ENCODE peak calls at places on chromosomes 12 and 14, in ten cellular contexts. P is HuH-7.5; H is non-pigmented ciliary epithelial cell; M is skeletal muscle cell; X is stimulated activated effector memory CD8-positive, alpha-beta T cell treated with anti-CD3 and anti-CD28 coated beads, Interleukin-12 subunit alpha, Interleukin-12 subunit beta, amount 100 ng/mL, for 72 hours; R is DMS 273 treated with DMSO at 0.1 percent for 48 hours; U is memory B cell; N is HFF-Myc; D is iris pigment epithelial cell; K is NCI-H526. W is an unnamed sample.

GRCh38 chr12:99087278-99087677 is 442.2 kb downstream of the APAF1 start:
- DNase-seq in P (no peak), H (no peak), M (no peak), X (no peak), R (no peak), U (no peak), N (no peak), D (peak), K (no peak), W (no peak)

GRCh38 chr14:63543826-63544320 is 696 bp upstream of the PPP2R5E start:
- DNase-seq in P (no peak), H (no peak), M (no peak), X (no peak), R (no peak), U (no peak), N (no peak), D (no peak), K (peak), W (no peak)

GRCh38 chr12:27237790-27238771 is 6.0 kb upstream of the STK38L start:
- DNase-seq in P (no peak), H (no peak), M (no peak), X (no peak), R (no peak), U (peak), N (no peak), D (peak), K (no peak), W (no peak)

GRCh38 chr12:103431950-103432349 is 63.8 kb downstream of the C12orf42 start:
- DNase-seq in P (no peak), H (no peak), M (no peak), X (no peak), R (no peak), U (no peak), N (no peak), D (no peak), K (no peak), W (no peak)

GRCh38 chr12:30026621-30027234 is 243.0 kb upstream of the TMTC1 start:
- DNase-seq in P (no peak), H (peak), M (peak), X (no peak), R (no peak), U (no peak), N (peak), D (peak), K (no peak), W (no peak)

GRCh38 chr12:14630793-14631192 is 63.1 kb upstream of the PLBD1 start:
- DNase-seq in P (no peak), H (no peak), M (no peak), X (no peak), R (no peak), U (no peak), N (no peak), D (no peak), K (no peak), W (no peak)

GRCh38 chr12:10235761-10236631 is 23.3 kb downstream of the GABARAPL1 start:
- DNase-seq in P (peak), H (no peak), M (no peak), X (no peak), R (no peak), U (peak), N (no peak), D (peak), K (peak), W (no peak)

GRCh38 chr12:49904601-49905000 is 901 bp upstream of the FAIM2 start:
- DNase-seq in P (no peak), H (no peak), M (no peak), X (no peak), R (no peak), U (no peak), N (no peak), D (no peak), K (no peak), W (no peak)

GRCh38 chr14:103090481-103091020 is 4.0 kb upstream of the EXOC3L4 start:
- DNase-seq in P (no peak), H (no peak), M (no peak), X (no peak), R (no peak), U (no peak), N (no peak), D (no peak), K (no peak), W (peak)

GRCh38 chr14:102759416-102759815 is 17.8 kb upstream of the TRAF3 start:
- DNase-seq in P (no peak), H (no peak), M (no peak), X (no peak), R (peak), U (no peak), N (no peak), D (no peak), K (no peak), W (no peak)

GRCh38 chr12:112936264-112936663 is 2.0 kb upstream of the OAS3 start:
- DNase-seq in P (no peak), H (no peak), M (no peak), X (no peak), R (no peak), U (no peak), N (no peak), D (no peak), K (no peak), W (no peak)

GRCh38 chr12:11839093-11839641 is 189.7 kb downstream of the ETV6 start:
- DNase-seq in P (no peak), H (no peak), M (no peak), X (no peak), R (no peak), U (no peak), N (no peak), D (peak), K (no peak), W (no peak)

GRCh38 chr12:89064780-89065179 is 287.5 kb downstream of the DUSP6 start:
- DNase-seq in P (no peak), H (no peak), M (no peak), X (no peak), R (no peak), U (no peak), N (no peak), D (peak), K (no peak), W (no peak)

GRCh38 chr12:113007166-113007565 is 28.8 kb downstream of the OAS2 start:
- DNase-seq in P (no peak), H (peak), M (no peak), X (no peak), R (no peak), U (no peak), N (no peak), D (peak), K (no peak), W (no peak)

GRCh38 chr12:56941299-56942017 is 7.2 kb upstream of the SDR9C7 start:
- DNase-seq in P (peak), H (peak), M (peak), X (no peak), R (no peak), U (no peak), N (peak), D (peak), K (no peak), W (no peak)

GRCh38 chr12:78232756-78233155 is 402.1 kb downstream of the NAV3 start:
- DNase-seq in P (no peak), H (no peak), M (no peak), X (no peak), R (no peak), U (no peak), N (no peak), D (no peak), K (no peak), W (no peak)

GRCh38 chr14:49688701-49689030 is 652 bp upstream of the POLE2 start:
- DNase-seq in P (no peak), H (no peak), M (no peak), X (no peak), R (no peak), U (no peak), N (no peak), D (no peak), K (no peak), W (no peak)

GRCh38 chr12:20289512-20289911 is 78.8 kb upstream of the PDE3A start:
- DNase-seq in P (no peak), H (no peak), M (no peak), X (no peak), R (no peak), U (no peak), N (no peak), D (no peak), K (no peak), W (no peak)

GRCh38 chr14:79298373-79298772 is 912.9 kb downstream of the DIO2 start:
- DNase-seq in P (no peak), H (no peak), M (no peak), X (no peak), R (no peak), U (no peak), N (no peak), D (no peak), K (no peak), W (no peak)

GRCh38 chr12:124564232-124564958 is 3.0 kb downstream of the NCOR2 start:
- DNase-seq in P (no peak), H (no peak), M (no peak), X (no peak), R (no peak), U (no peak), N (no peak), D (no peak), K (no peak), W (no peak)

GRCh38 chr12:121611306-121611705 is 15.0 kb upstream of the ORAI1 start:
- DNase-seq in P (no peak), H (no peak), M (no peak), X (no peak), R (no peak), U (no peak), N (no peak), D (no peak), K (no peak), W (peak)

GRCh38 chr12:118714500-118714899 is 266.8 kb upstream of the SRRM4 start:
- DNase-seq in P (no peak), H (no peak), M (no peak), X (no peak), R (no peak), U (no peak), N (no peak), D (no peak), K (no peak), W (no peak)

GRCh38 chr12:113149361-113150150 is at the start of gene CFAP73:
- DNase-seq in P (peak), H (peak), M (peak), X (no peak), R (peak), U (no peak), N (peak), D (peak), K (peak), W (no peak)

GRCh38 chr12:2811791-2812190 is 677 bp upstream of the ITFG2 start:
- DNase-seq in P (no peak), H (no peak), M (no peak), X (no peak), R (no peak), U (no peak), N (no peak), D (no peak), K (no peak), W (no peak)

GRCh38 chr14:50955373-50956043 is 11.2 kb upstream of the PYGL start:
- DNase-seq in P (peak), H (peak), M (peak), X (no peak), R (peak), U (no peak), N (peak), D (peak), K (peak), W (no peak)

GRCh38 chr14:104155513-104155912 is 17.1 kb downstream of the KIF26A start:
- DNase-seq in P (no peak), H (no peak), M (no peak), X (no peak), R (no peak), U (no peak), N (no peak), D (no peak), K (no peak), W (no peak)

GRCh38 chr12:32877670-32878459 is 18.7 kb downstream of the PKP2 start:
- DNase-seq in P (no peak), H (no peak), M (no peak), X (no peak), R (peak), U (no peak), N (no peak), D (peak), K (no peak), W (peak)

GRCh38 chr12:64673490-64674169 is 63.3 kb downstream of the RASSF3 start:
- DNase-seq in P (no peak), H (no peak), M (no peak), X (no peak), R (peak), U (no peak), N (no peak), D (no peak), K (no peak), W (no peak)

GRCh38 chr12:510071-510825 is 50.5 kb downstream of the B4GALNT3 start:
- DNase-seq in P (no peak), H (no peak), M (no peak), X (no peak), R (peak), U (no peak), N (no peak), D (no peak), K (no peak), W (no peak)

GRCh38 chr14:23787436-23787835 is 151.3 kb downstream of the DHRS2 start:
- DNase-seq in P (no peak), H (no peak), M (no peak), X (no peak), R (no peak), U (no peak), N (no peak), D (no peak), K (no peak), W (no peak)

GRCh38 chr14:106872619-106873446 is 1346.5 kb downstream of the TMEM121 start:
- DNase-seq in P (no peak), H (no peak), M (no peak), X (peak), R (no peak), U (peak), N (no peak), D (peak), K (peak), W (peak)

GRCh38 chr12:66901136-66901932 is 222.5 kb upstream of the GRIP1 start:
- DNase-seq in P (no peak), H (no peak), M (no peak), X (no peak), R (no peak), U (no peak), N (no peak), D (no peak), K (no peak), W (no peak)

GRCh38 chr12:50105913-50106450 is 2.2 kb downstream of the GPD1 start:
- DNase-seq in P (no peak), H (no peak), M (no peak), X (no peak), R (no peak), U (no peak), N (no peak), D (no peak), K (no peak), W (no peak)

GRCh38 chr14:64763801-64764511 is 59.7 kb downstream of the PLEKHG3 start:
- DNase-seq in P (no peak), H (no peak), M (peak), X (no peak), R (peak), U (no peak), N (no peak), D (peak), K (no peak), W (no peak)

W was measured in upper lobe of left lung.